ENCODE peak calls at places on chromosome 10, in four cellular contexts. One of them, this sample, is unnamed.
A peak's percentile ranks its signal among the peaks of the same experiment; 100 is the strongest.

GRCh38 chr10:116111483-116112095 is 161.4 kb downstream of the GFRA1 start:
- DNase-seq in progenitor cell of endocrine pancreas: no peak
- DNase-seq in CD8-positive, alpha-beta T cell: no peak
- DNase-seq in ovary: no peak
- DNase-seq in this sample: no peak

GRCh38 chr10:124013916-124014315 is 79.5 kb downstream of the CHST15 start:
- DNase-seq in progenitor cell of endocrine pancreas: no peak
- DNase-seq in CD8-positive, alpha-beta T cell: no peak
- DNase-seq in ovary: no peak
- DNase-seq in this sample: no peak

GRCh38 chr10:112261281-112261822 is 21.8 kb upstream of the TECTB start:
- DNase-seq in progenitor cell of endocrine pancreas: no peak
- DNase-seq in CD8-positive, alpha-beta T cell: no peak
- DNase-seq in ovary: no peak
- DNase-seq in this sample: no peak

GRCh38 chr10:72740526-72740925 is 48.6 kb downstream of the MCU start:
- DNase-seq in progenitor cell of endocrine pancreas: no peak
- DNase-seq in CD8-positive, alpha-beta T cell: no peak
- DNase-seq in ovary: no peak
- DNase-seq in this sample: no peak

GRCh38 chr10:80537086-80537704 is 507 bp upstream of the SH2D4B start:
- DNase-seq in progenitor cell of endocrine pancreas: no peak
- DNase-seq in CD8-positive, alpha-beta T cell: no peak
- DNase-seq in ovary: no peak
- DNase-seq in this sample: no peak

GRCh38 chr10:88083597-88083989 is 220.2 kb downstream of the PTEN start:
- DNase-seq in progenitor cell of endocrine pancreas: no peak
- DNase-seq in CD8-positive, alpha-beta T cell: no peak
- DNase-seq in ovary: no peak
- DNase-seq in this sample: no peak

GRCh38 chr10:69644658-69645295 is 14.7 kb downstream of the FAM241B start:
- DNase-seq in progenitor cell of endocrine pancreas: peak; percentile 62
- DNase-seq in CD8-positive, alpha-beta T cell: no peak
- DNase-seq in ovary: peak; percentile 75
- DNase-seq in this sample: peak; percentile 38

GRCh38 chr10:54682554-54682953 is 118.5 kb downstream of the PCDH15 start:
- DNase-seq in progenitor cell of endocrine pancreas: no peak
- DNase-seq in CD8-positive, alpha-beta T cell: no peak
- DNase-seq in ovary: no peak
- DNase-seq in this sample: no peak

GRCh38 chr10:13890617-13891541 is 304.1 kb downstream of the PRPF18 start:
- DNase-seq in progenitor cell of endocrine pancreas: no peak
- DNase-seq in CD8-positive, alpha-beta T cell: no peak
- DNase-seq in ovary: no peak
- DNase-seq in this sample: no peak

GRCh38 chr10:3699896-3700295 is 85.1 kb downstream of the KLF6 start:
- DNase-seq in progenitor cell of endocrine pancreas: no peak
- DNase-seq in CD8-positive, alpha-beta T cell: no peak
- DNase-seq in ovary: no peak
- DNase-seq in this sample: no peak

GRCh38 chr10:43921881-43922280 is 273.2 kb upstream of the ZNF32 start:
- DNase-seq in progenitor cell of endocrine pancreas: no peak
- DNase-seq in CD8-positive, alpha-beta T cell: no peak
- DNase-seq in ovary: no peak
- DNase-seq in this sample: no peak

GRCh38 chr10:43925793-43926192 is 277.1 kb upstream of the ZNF32 start:
- DNase-seq in progenitor cell of endocrine pancreas: no peak
- DNase-seq in CD8-positive, alpha-beta T cell: no peak
- DNase-seq in ovary: no peak
- DNase-seq in this sample: no peak

GRCh38 chr10:43923328-43923727 is 274.6 kb upstream of the ZNF32 start:
- DNase-seq in progenitor cell of endocrine pancreas: no peak
- DNase-seq in CD8-positive, alpha-beta T cell: no peak
- DNase-seq in ovary: no peak
- DNase-seq in this sample: no peak

GRCh38 chr10:43921478-43921877 is 272.8 kb upstream of the ZNF32 start:
- DNase-seq in progenitor cell of endocrine pancreas: no peak
- DNase-seq in CD8-positive, alpha-beta T cell: no peak
- DNase-seq in ovary: no peak
- DNase-seq in this sample: no peak

GRCh38 chr10:43922335-43923280 is 273.9 kb upstream of the ZNF32 start:
- DNase-seq in progenitor cell of endocrine pancreas: no peak
- DNase-seq in CD8-positive, alpha-beta T cell: no peak
- DNase-seq in ovary: no peak
- DNase-seq in this sample: no peak
- TF ChIP-seq CTCF in progenitor cell of endocrine pancreas: no peak
- TF ChIP-seq CTCF in CD8-positive, alpha-beta T cell: no peak
- TF ChIP-seq CTCF in ovary: no peak
- TF ChIP-seq CTCF in this sample: peak; percentile 14

DNA sequence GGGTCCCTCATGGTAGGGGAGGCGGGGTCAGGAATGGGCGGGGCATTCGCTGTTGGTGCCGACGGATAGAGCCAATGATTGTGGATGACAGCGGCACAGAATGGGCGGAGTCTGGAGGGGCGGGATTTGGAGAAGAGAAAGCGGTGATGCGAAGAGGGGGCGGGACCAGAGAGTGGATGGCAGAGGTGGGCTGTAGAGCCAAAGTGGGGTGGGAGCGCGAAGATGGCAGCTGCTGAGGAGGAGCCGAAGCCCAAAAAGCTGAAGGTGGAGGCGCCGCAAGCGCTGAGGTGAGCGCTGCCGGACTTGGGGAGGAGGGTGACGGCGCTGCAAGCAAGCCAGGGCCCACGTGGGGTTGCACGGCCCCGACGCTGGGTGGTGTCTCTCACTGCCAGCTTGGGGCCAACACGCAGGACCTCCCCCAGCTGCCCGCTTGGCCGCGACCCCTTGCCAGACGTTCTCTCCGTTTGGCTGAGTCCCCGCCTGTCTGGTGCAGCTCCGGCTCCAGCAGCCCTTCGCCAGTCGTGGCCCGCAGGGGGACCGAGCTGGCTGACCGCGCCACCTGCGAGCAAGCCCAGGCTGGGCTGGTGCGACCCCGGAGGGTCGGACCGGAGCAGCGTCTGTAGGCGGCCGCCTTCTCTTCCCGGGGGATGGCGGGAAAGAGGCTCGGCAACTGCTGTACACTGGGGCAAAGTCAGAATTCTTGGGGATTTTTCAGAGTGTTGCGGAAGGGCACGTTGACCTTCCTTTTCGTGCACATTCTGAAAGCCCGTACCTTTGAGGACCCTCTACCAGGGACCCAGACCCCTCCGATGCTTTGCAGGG is at the start of gene ADK:
- DNase-seq in progenitor cell of endocrine pancreas: peak; percentile 98
- DNase-seq in CD8-positive, alpha-beta T cell: peak; percentile 100
- DNase-seq in ovary: peak; percentile 100
- DNase-seq in this sample: peak; percentile 100
- TF ChIP-seq CTCF in progenitor cell of endocrine pancreas: peak; percentile 58
- TF ChIP-seq CTCF in CD8-positive, alpha-beta T cell: peak; percentile 22
- TF ChIP-seq CTCF in ovary: no peak
- TF ChIP-seq CTCF in this sample: peak; percentile 36

DNA sequence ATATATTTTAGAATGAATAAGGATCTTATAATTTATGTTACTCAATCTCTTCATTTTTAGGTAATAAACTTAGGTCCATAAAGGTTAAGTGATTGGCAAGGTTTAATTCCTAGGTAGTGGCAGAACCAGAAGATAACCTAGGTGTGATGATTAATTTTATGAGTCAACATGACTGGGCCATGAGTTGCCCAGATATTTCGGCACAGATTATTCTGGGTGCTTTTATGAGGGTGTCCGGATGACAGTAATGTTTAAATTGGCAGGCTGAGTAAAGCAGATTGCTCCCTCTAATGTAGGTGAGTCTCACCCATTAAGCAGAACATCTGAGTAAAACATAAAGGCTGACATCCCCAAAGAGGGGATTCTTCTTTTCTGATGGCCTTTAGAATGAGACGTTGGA is 1349.3 kb upstream of the CELF2 start:
- DNase-seq in progenitor cell of endocrine pancreas: no peak
- DNase-seq in CD8-positive, alpha-beta T cell: no peak
- DNase-seq in ovary: no peak
- DNase-seq in this sample: no peak
- TF ChIP-seq CTCF in progenitor cell of endocrine pancreas: no peak
- TF ChIP-seq CTCF in CD8-positive, alpha-beta T cell: no peak
- TF ChIP-seq CTCF in ovary: no peak
- TF ChIP-seq CTCF in this sample: no peak

DNA sequence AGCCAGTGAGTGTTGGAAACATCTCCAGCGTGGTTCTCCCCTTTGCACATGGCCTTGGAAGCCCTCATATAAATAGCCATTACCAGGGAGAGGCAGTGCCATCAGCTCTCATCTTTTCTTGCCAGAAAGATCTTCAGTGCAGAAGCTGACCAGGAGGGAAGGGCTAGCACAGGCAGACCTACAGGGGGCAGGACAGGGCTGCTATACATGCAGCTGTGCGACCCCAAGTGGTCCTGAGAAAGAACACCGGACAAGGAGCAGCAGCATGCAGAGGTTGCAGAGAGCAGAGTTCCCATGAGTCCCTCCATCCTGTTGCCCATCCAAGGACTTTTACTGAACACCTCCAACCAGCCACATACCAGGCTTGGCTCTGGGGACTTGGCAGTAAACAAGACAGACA is 17.1 kb downstream of the GRID1 start:
- DNase-seq in progenitor cell of endocrine pancreas: peak; percentile 33
- DNase-seq in CD8-positive, alpha-beta T cell: no peak
- DNase-seq in ovary: no peak
- DNase-seq in this sample: no peak
- TF ChIP-seq CTCF in progenitor cell of endocrine pancreas: peak; percentile 86
- TF ChIP-seq CTCF in CD8-positive, alpha-beta T cell: no peak
- TF ChIP-seq CTCF in ovary: no peak
- TF ChIP-seq CTCF in this sample: no peak

DNA sequence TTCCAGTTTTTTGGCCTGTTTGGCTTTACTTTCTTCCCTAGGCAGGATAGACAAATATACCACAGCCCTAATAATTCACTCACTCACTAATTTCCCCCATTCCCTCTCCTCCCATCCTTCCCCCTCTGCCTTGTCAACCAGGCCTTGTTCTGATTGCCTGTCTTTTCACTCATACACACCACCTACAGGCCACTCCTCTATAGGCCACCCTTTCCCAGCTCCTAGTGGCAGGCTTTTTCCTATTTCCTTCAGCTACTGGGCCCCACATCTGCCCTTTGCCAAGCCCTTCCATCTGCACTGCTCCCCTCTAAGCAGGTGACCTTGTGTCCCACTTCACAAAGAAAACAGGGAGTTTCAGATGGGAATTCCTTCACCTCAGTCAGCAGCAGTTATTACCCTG is 59.8 kb upstream of the MSRB2 start:
- DNase-seq in progenitor cell of endocrine pancreas: no peak
- DNase-seq in CD8-positive, alpha-beta T cell: no peak
- DNase-seq in ovary: no peak
- DNase-seq in this sample: no peak
- TF ChIP-seq CTCF in progenitor cell of endocrine pancreas: peak; percentile 57
- TF ChIP-seq CTCF in CD8-positive, alpha-beta T cell: no peak
- TF ChIP-seq CTCF in ovary: no peak
- TF ChIP-seq CTCF in this sample: no peak

DNA sequence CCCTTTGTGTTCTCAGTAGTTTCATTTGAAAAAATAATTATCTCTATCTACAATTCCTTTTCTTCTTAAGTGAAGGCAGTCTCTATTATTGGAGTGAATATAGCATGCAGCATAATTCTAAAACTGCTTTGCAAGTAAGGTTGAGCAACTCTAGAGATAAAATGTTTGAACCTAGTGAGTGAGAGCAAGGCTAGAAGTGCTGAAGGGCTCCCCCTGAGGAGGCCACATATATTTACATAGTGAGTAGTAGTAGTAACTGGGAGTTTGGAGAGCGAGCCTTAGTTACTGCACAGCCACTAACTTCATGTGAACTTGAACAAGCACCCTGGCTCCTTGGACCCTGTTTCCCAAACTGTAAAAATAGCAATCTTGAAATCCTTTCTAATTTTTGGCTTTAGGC is 141.5 kb upstream of the DKK1 start:
- DNase-seq in progenitor cell of endocrine pancreas: no peak
- DNase-seq in CD8-positive, alpha-beta T cell: no peak
- DNase-seq in ovary: no peak
- DNase-seq in this sample: no peak
- TF ChIP-seq CTCF in progenitor cell of endocrine pancreas: peak; percentile 23
- TF ChIP-seq CTCF in CD8-positive, alpha-beta T cell: no peak
- TF ChIP-seq CTCF in ovary: no peak
- TF ChIP-seq CTCF in this sample: no peak

GRCh38 chr10:126160571-126160970 is 227.7 kb downstream of the ADAM12 start:
- DNase-seq in progenitor cell of endocrine pancreas: no peak
- DNase-seq in CD8-positive, alpha-beta T cell: no peak
- DNase-seq in ovary: no peak
- DNase-seq in this sample: no peak
- TF ChIP-seq CTCF in progenitor cell of endocrine pancreas: no peak
- TF ChIP-seq CTCF in CD8-positive, alpha-beta T cell: no peak
- TF ChIP-seq CTCF in ovary: no peak
- TF ChIP-seq CTCF in this sample: no peak

GRCh38 chr10:21340341-21340740 is 185.1 kb downstream of the SKIDA1 start:
- DNase-seq in progenitor cell of endocrine pancreas: no peak
- DNase-seq in CD8-positive, alpha-beta T cell: no peak
- DNase-seq in ovary: no peak
- DNase-seq in this sample: no peak

GRCh38 chr10:21336476-21337170 is 188.9 kb downstream of the SKIDA1 start:
- DNase-seq in progenitor cell of endocrine pancreas: no peak
- DNase-seq in CD8-positive, alpha-beta T cell: no peak
- DNase-seq in ovary: peak; percentile 68
- DNase-seq in this sample: peak; percentile 53

GRCh38 chr10:21343087-21343486 is 182.4 kb downstream of the SKIDA1 start:
- DNase-seq in progenitor cell of endocrine pancreas: no peak
- DNase-seq in CD8-positive, alpha-beta T cell: no peak
- DNase-seq in ovary: no peak
- DNase-seq in this sample: no peak

GRCh38 chr10:21334891-21335696 is 190.4 kb downstream of the SKIDA1 start:
- DNase-seq in progenitor cell of endocrine pancreas: no peak
- DNase-seq in CD8-positive, alpha-beta T cell: no peak
- DNase-seq in ovary: peak; percentile 64
- DNase-seq in this sample: peak; percentile 72

GRCh38 chr10:21337171-21337792 is 188.2 kb downstream of the SKIDA1 start:
- DNase-seq in progenitor cell of endocrine pancreas: no peak
- DNase-seq in CD8-positive, alpha-beta T cell: no peak
- DNase-seq in ovary: no peak
- DNase-seq in this sample: no peak
- TF ChIP-seq CTCF in progenitor cell of endocrine pancreas: no peak
- TF ChIP-seq CTCF in CD8-positive, alpha-beta T cell: no peak
- TF ChIP-seq CTCF in ovary: no peak
- TF ChIP-seq CTCF in this sample: no peak

DNA sequence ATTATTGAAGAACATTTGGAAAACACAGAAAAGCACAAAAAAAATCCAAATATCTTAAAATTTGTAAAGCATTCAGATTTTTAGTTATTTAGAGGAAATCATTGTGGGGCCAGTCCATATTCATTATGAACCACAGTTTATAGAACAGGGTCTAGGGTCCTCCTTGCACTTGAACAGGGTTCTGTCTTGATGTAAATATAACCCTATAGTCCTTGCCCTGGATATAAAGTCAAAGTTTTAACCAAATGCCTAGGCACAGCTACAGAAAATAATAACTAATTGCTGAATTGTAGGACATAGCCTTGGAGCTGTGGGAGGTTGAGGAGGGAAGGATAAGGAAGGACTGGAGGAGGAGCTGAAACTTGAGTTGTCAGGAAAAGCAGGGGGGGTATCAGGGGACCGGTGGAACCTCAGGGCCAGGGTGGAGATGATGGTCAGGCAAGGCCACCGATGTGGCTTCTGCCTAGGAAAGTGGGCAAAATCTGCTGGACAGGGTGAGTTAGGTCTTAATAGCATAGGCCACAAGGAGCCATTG is 25.7 kb downstream of the CASP7 start:
- DNase-seq in progenitor cell of endocrine pancreas: no peak
- DNase-seq in CD8-positive, alpha-beta T cell: no peak
- DNase-seq in ovary: no peak
- DNase-seq in this sample: no peak
- TF ChIP-seq CTCF in progenitor cell of endocrine pancreas: peak; percentile 5
- TF ChIP-seq CTCF in CD8-positive, alpha-beta T cell: no peak
- TF ChIP-seq CTCF in ovary: no peak
- TF ChIP-seq CTCF in this sample: no peak

This sample was measured in uterus.